ENCODE peak calls at places on chromosomes 12 and 14, in seven cellular contexts. Y is HT1080; R is RCC 7860; D is NT2/D1; Q is HCEC 1CT; H is kidney epithelial cell; O is CD4-positive, CD25-positive, alpha-beta regulatory T cell. W is an unnamed sample.

GRCh38 chr12:7935773-7936581 is at the start of gene SLC2A3:
- DNase-seq in O (peak), R (peak), Y (peak), H (peak), D (peak), Q (peak), W (no peak)

GRCh38 chr12:50058743-50059312 is 1.4 kb downstream of the ASIC1 start:
- DNase-seq in Y (no peak), R (no peak), D (no peak), O (no peak), Q (no peak), H (no peak), W (no peak)

GRCh38 chr12:70264067-70264867 is 21.0 kb downstream of the CNOT2 start:
- DNase-seq in Q (no peak), R (no peak), Y (no peak), O (no peak), H (no peak), D (no peak), W (no peak)

GRCh38 chr12:120902846-120903381 is 1.2 kb downstream of the SPPL3 start:
- DNase-seq in R (no peak), O (no peak), Q (no peak), D (no peak), H (no peak), Y (no peak), W (no peak)

GRCh38 chr12:104520242-104520900 is 63.6 kb downstream of the CHST11 start:
- DNase-seq in Q (no peak), Y (no peak), H (no peak), R (no peak), O (no peak), D (no peak), W (no peak)

GRCh38 chr14:80426686-80427085 is 215.4 kb upstream of the DIO2 start:
- DNase-seq in H (no peak), Q (peak), R (no peak), D (no peak), Y (no peak), O (no peak), W (no peak)

GRCh38 chr14:89588840-89589296 is 171.8 kb upstream of the FOXN3 start:
- DNase-seq in Y (no peak), D (no peak), Q (no peak), H (no peak), O (no peak), R (no peak), W (no peak)

GRCh38 chr14:39827901-39828655 is 395.8 kb upstream of the FBXO33 start:
- DNase-seq in H (no peak), Y (no peak), R (no peak), D (no peak), Q (no peak), O (no peak), W (no peak)